ENCODE peak calls at places on chromosome 15, in four cellular contexts. One of them, this sample, is unnamed.

GRCh38 chr15:70214266-70214665 is 116.5 kb upstream of the TLE3 start:
- DNase-seq in endodermal cell: peak
- DNase-seq in KG1: no peak
- DNase-seq in EH: no peak
- DNase-seq in this sample: no peak

GRCh38 chr15:66840615-66841014 is 138.6 kb downstream of the SMAD6 start:
- DNase-seq in endodermal cell: no peak
- DNase-seq in EH: no peak
- DNase-seq in KG1: no peak
- DNase-seq in this sample: no peak

GRCh38 chr15:38853608-38854007 is 289.0 kb upstream of the RASGRP1 start:
- DNase-seq in endodermal cell: peak
- DNase-seq in EH: peak
- DNase-seq in KG1: no peak
- DNase-seq in this sample: peak

GRCh38 chr15:42483677-42484076 is 7.3 kb downstream of the ZNF106 start:
- DNase-seq in endodermal cell: no peak
- DNase-seq in EH: no peak
- DNase-seq in KG1: no peak
- DNase-seq in this sample: no peak

GRCh38 chr15:70566047-70566835 is 197.1 kb downstream of the UACA start:
- DNase-seq in endodermal cell: peak
- DNase-seq in KG1: no peak
- DNase-seq in EH: no peak
- DNase-seq in this sample: no peak

GRCh38 chr15:68195336-68196112 is 9.6 kb downstream of the CALML4 start:
- DNase-seq in endodermal cell: peak
- DNase-seq in KG1: no peak
- DNase-seq in EH: no peak
- DNase-seq in this sample: no peak

GRCh38 chr15:93239993-93240392 is 151.0 kb upstream of the RGMA start:
- DNase-seq in endodermal cell: no peak
- DNase-seq in EH: no peak
- DNase-seq in KG1: no peak
- DNase-seq in this sample: no peak

GRCh38 chr15:101151286-101151685 is 100.6 kb downstream of the CHSY1 start:
- DNase-seq in KG1: no peak
- DNase-seq in EH: no peak
- DNase-seq in endodermal cell: no peak
- DNase-seq in this sample: no peak

GRCh38 chr15:69958494-69959134 is 139.1 kb downstream of the TLE3 start:
- DNase-seq in KG1: no peak
- DNase-seq in endodermal cell: peak
- DNase-seq in EH: peak
- DNase-seq in this sample: peak

GRCh38 chr15:50968353-50968752 is 59.9 kb downstream of the AP4E1 start:
- DNase-seq in endodermal cell: no peak
- DNase-seq in KG1: no peak
- DNase-seq in EH: peak
- DNase-seq in this sample: peak

GRCh38 chr15:100008258-100008657 is 275.0 kb upstream of the LYSMD4 start:
- DNase-seq in endodermal cell: peak
- DNase-seq in EH: no peak
- DNase-seq in KG1: no peak
- DNase-seq in this sample: peak

GRCh38 chr15:76062282-76062681 is 2.5 kb downstream of the TMEM266 start:
- DNase-seq in EH: no peak
- DNase-seq in KG1: no peak
- DNase-seq in endodermal cell: no peak
- DNase-seq in this sample: peak

GRCh38 chr15:44682211-44682610 is 18.7 kb upstream of the SPG11 start:
- DNase-seq in EH: no peak
- DNase-seq in endodermal cell: no peak
- DNase-seq in KG1: no peak
- DNase-seq in this sample: no peak

GRCh38 chr15:78314181-78314581 is 14.8 kb upstream of the SKIC8 start:
- DNase-seq in KG1: no peak
- DNase-seq in EH: no peak
- DNase-seq in endodermal cell: peak
- DNase-seq in this sample: no peak

GRCh38 chr15:82137261-82137660 is 91.4 kb upstream of the MEX3B start:
- DNase-seq in KG1: no peak
- DNase-seq in EH: no peak
- DNase-seq in endodermal cell: no peak
- DNase-seq in this sample: peak

GRCh38 chr15:61049934-61050333 is 179.2 kb downstream of the RORA start:
- DNase-seq in EH: peak
- DNase-seq in KG1: no peak
- DNase-seq in endodermal cell: no peak
- DNase-seq in this sample: peak

GRCh38 chr15:26051771-26052685 is 188.9 kb upstream of the ATP10A start:
- DNase-seq in endodermal cell: no peak
- DNase-seq in KG1: no peak
- DNase-seq in EH: peak
- DNase-seq in this sample: no peak

GRCh38 chr15:31597466-31597865 is 270.8 kb downstream of the KLF13 start:
- DNase-seq in KG1: no peak
- DNase-seq in endodermal cell: no peak
- DNase-seq in EH: no peak
- DNase-seq in this sample: no peak

GRCh38 chr15:38622908-38623307 is 58.3 kb upstream of the RASGRP1 start:
- DNase-seq in endodermal cell: no peak
- DNase-seq in EH: no peak
- DNase-seq in KG1: no peak
- DNase-seq in this sample: no peak

GRCh38 chr15:47736123-47736786 is 18.9 kb downstream of the SEMA6D start:
- DNase-seq in endodermal cell: no peak
- DNase-seq in KG1: no peak
- DNase-seq in EH: no peak
- DNase-seq in this sample: no peak

GRCh38 chr15:70835415-70835814 is 18.5 kb downstream of the LARP6 start:
- DNase-seq in EH: no peak
- DNase-seq in endodermal cell: no peak
- DNase-seq in KG1: no peak
- DNase-seq in this sample: no peak